ENCODE peak calls at places on chromosomes 1 and 21, in six cellular contexts. Z is ureter, L is choroid plexus epithelial cell, K is dermis blood vessel endothelial cell, A is NCI-H2081 treated with DMSO at 0.1 percent for 48 hours, P is NCI-H774. V is an unnamed sample.

GRCh38 chr1:213327318-213327667 is 276.3 kb downstream of the RPS6KC1 start:
- DNase-seq in Z (no peak), L (peak; percentile 92), K (no peak), A (no peak), P (no peak), V (no peak)

GRCh38 chr1:223500560-223501425 is 107.6 kb downstream of the CCDC185 start:
- DNase-seq in Z (peak; percentile 64), L (peak; percentile 68), K (peak; percentile 93), A (no peak), P (peak; percentile 53), V (no peak)

GRCh38 chr21:45448283-45448809 is 43.4 kb downstream of the COL18A1 start:
- DNase-seq in Z (no peak), L (no peak), K (no peak), A (no peak), P (no peak), V (no peak)

GRCh38 chr1:160500321-160500990 is 22.6 kb downstream of the SLAMF6 start:
- DNase-seq in Z (no peak), L (no peak), K (no peak), A (no peak), P (no peak), V (no peak)

GRCh38 chr1:11880911-11881748 is 22.4 kb upstream of the NPPB start:
- DNase-seq in Z (no peak), L (no peak), K (no peak), A (no peak), P (peak; percentile 2), V (no peak)

GRCh38 chr1:60265560-60266535 is 192.3 kb upstream of the C1orf87 start:
- DNase-seq in Z (no peak), L (peak; percentile 90), K (no peak), A (no peak), P (no peak), V (no peak)

GRCh38 chr1:14969006-14969405 is 184.5 kb upstream of the TMEM51 start:
- DNase-seq in Z (no peak), L (no peak), K (no peak), A (no peak), P (no peak), V (no peak)

GRCh38 chr1:34188418-34188817 is 11.7 kb downstream of the C1orf94 start:
- DNase-seq in Z (no peak), L (no peak), K (no peak), A (no peak), P (no peak), V (no peak)

GRCh38 chr1:15322648-15323350 is 75.8 kb downstream of the FHAD1 start:
- DNase-seq in Z (no peak), L (no peak), K (peak; percentile 34), A (no peak), P (no peak), V (peak; percentile 23)

GRCh38 chr1:227911376-227911775 is 36.4 kb downstream of the WNT9A start:
- DNase-seq in Z (no peak), L (no peak), K (no peak), A (no peak), P (no peak), V (no peak)

GRCh38 chr1:201595381-201595780 is 56.5 kb downstream of the NAV1 start:
- DNase-seq in Z (no peak), L (no peak), K (no peak), A (no peak), P (no peak), V (no peak)

GRCh38 chr1:227508431-227508830 is 54.9 kb upstream of the ZNF678 start:
- DNase-seq in Z (no peak), L (no peak), K (no peak), A (no peak), P (no peak), V (no peak)

GRCh38 chr1:152621993-152622392 is 910 bp downstream of the LCE3A start:
- DNase-seq in Z (no peak), L (no peak), K (no peak), A (no peak), P (no peak), V (no peak)

GRCh38 chr1:204932573-204932909 is 61.9 kb downstream of the NFASC start:
- DNase-seq in Z (no peak), L (no peak), K (no peak), A (no peak), P (no peak), V (no peak)

V was measured in lung microvascular endothelial cell.